ENCODE peak calls at places on chromosomes 5 and 9, in ten cellular contexts. D, Y, G, B, E, H, S, K, R and F are unnamed samples.
A peak's percentile ranks its signal among the peaks of the same experiment; 100 is the strongest.

GRCh38 chr9:135882011-135882410 is 25.3 kb downstream of the CAMSAP1 start:
- DNase-seq in D (no peak), Y (no peak), G (no peak), B (no peak), E (no peak), H (no peak), S (no peak), K (no peak), R (no peak), F (no peak)

GRCh38 chr9:91334053-91334452 is 27.7 kb downstream of the AUH start:
- DNase-seq in D (peak; percentile 6), Y (no peak), G (no peak), B (no peak), E (peak; percentile 1), H (no peak), S (no peak), K (no peak), R (peak; percentile 8), F (no peak)

GRCh38 chr5:38207343-38207742 is 51.0 kb upstream of the EGFLAM start:
- DNase-seq in D (no peak), Y (no peak), G (peak; percentile 11), B (no peak), E (no peak), H (no peak), S (no peak), K (no peak), R (peak; percentile 13), F (no peak)

GRCh38 chr9:69131682-69132081 is 42.4 kb upstream of the TJP2 start:
- DNase-seq in D (no peak), Y (no peak), G (peak; percentile 26), B (no peak), E (peak; percentile 82), H (no peak), S (no peak), K (no peak), R (peak; percentile 92), F (no peak)

GRCh38 chr9:20319641-20320337 is 302.5 kb downstream of the MLLT3 start:
- DNase-seq in D (peak; percentile 45), Y (no peak), G (peak; percentile 31), B (no peak), E (peak; percentile 26), H (no peak), S (peak; percentile 73), K (peak; percentile 14), R (peak; percentile 94), F (no peak)

GRCh38 chr9:136326061-136326776 is 1.1 kb upstream of the GPSM1 start:
- DNase-seq in D (no peak), Y (no peak), G (no peak), B (no peak), E (peak; percentile 49), H (peak; percentile 65), S (no peak), K (no peak), R (peak; percentile 79), F (no peak)

GRCh38 chr9:27365977-27366376 is 69.0 kb upstream of the EQTN start:
- DNase-seq in D (no peak), Y (no peak), G (no peak), B (no peak), E (peak; percentile 95), H (no peak), S (no peak), K (peak; percentile 20), R (peak; percentile 39), F (no peak)

GRCh38 chr9:33932078-33932807 is 115.3 kb downstream of the UBE2R2 start:
- DNase-seq in D (no peak), Y (no peak), G (no peak), B (no peak), E (no peak), H (no peak), S (no peak), K (no peak), R (no peak), F (no peak)

GRCh38 chr5:126359884-126360283 is 63.3 kb upstream of the GRAMD2B start:
- DNase-seq in D (no peak), Y (no peak), G (no peak), B (no peak), E (no peak), H (no peak), S (no peak), K (no peak), R (no peak), F (no peak)

GRCh38 chr5:53882637-53883036 is 322.2 kb downstream of the NDUFS4 start:
- DNase-seq in D (no peak), Y (no peak), G (no peak), B (no peak), E (no peak), H (no peak), S (no peak), K (no peak), R (peak; percentile 23), F (no peak)

GRCh38 chr9:107513464-107514092 is 24.0 kb upstream of the KLF4 start:
- DNase-seq in D (no peak), Y (no peak), G (no peak), B (no peak), E (no peak), H (no peak), S (peak; percentile 28), K (peak; percentile 23), R (no peak), F (no peak)

GRCh38 chr9:95511952-95512750 is 4.6 kb downstream of the PTCH1 start:
- DNase-seq in D (no peak), Y (no peak), G (no peak), B (no peak), E (no peak), H (peak; percentile 38), S (no peak), K (peak; percentile 64), R (peak; percentile 18), F (peak; percentile 62)

GRCh38 chr9:19460258-19460657 is 51.4 kb downstream of the ACER2 start:
- DNase-seq in D (no peak), Y (no peak), G (no peak), B (no peak), E (no peak), H (no peak), S (no peak), K (no peak), R (no peak), F (peak; percentile 52)

GRCh38 chr9:77166193-77166592 is 11.1 kb upstream of the VPS13A start:
- DNase-seq in D (no peak), Y (no peak), G (no peak), B (no peak), E (no peak), H (no peak), S (peak; percentile 3), K (no peak), R (no peak), F (no peak)

GRCh38 chr5:144142030-144142825 is 28.2 kb downstream of the YIPF5 start:
- DNase-seq in D (peak; percentile 47), Y (no peak), G (peak; percentile 60), B (no peak), E (peak; percentile 23), H (no peak), S (peak; percentile 50), K (peak; percentile 59), R (peak; percentile 62), F (no peak)

GRCh38 chr5:180523629-180524466 is 29.7 kb downstream of the CNOT6 start:
- DNase-seq in D (no peak), Y (no peak), G (no peak), B (no peak), E (no peak), H (no peak), S (no peak), K (no peak), R (peak; percentile 29), F (no peak)

GRCh38 chr9:91195372-91196012 is 166.2 kb downstream of the AUH start:
- DNase-seq in D (no peak), Y (no peak), G (no peak), B (no peak), E (no peak), H (no peak), S (no peak), K (no peak), R (no peak), F (no peak)

GRCh38 chr5:150153957-150154617 is 1.6 kb downstream of the PDGFRB start:
- DNase-seq in D (no peak), Y (no peak), G (peak; percentile 16), B (no peak), E (peak; percentile 64), H (no peak), S (no peak), K (peak; percentile 74), R (peak; percentile 86), F (no peak)

GRCh38 chr5:167839065-167839464 is 452.4 kb upstream of the WWC1 start:
- DNase-seq in D (no peak), Y (no peak), G (no peak), B (no peak), E (no peak), H (no peak), S (no peak), K (no peak), R (no peak), F (no peak)

GRCh38 chr5:149172261-149172660 is 31.0 kb downstream of the ABLIM3 start:
- DNase-seq in D (no peak), Y (no peak), G (no peak), B (no peak), E (peak; percentile 55), H (no peak), S (no peak), K (peak; percentile 10), R (peak; percentile 86), F (no peak)

GRCh38 chr9:73573235-73573634 is 421.6 kb downstream of the ANXA1 start:
- DNase-seq in D (no peak), Y (no peak), G (no peak), B (no peak), E (no peak), H (no peak), S (no peak), K (no peak), R (no peak), F (peak; percentile 64)

GRCh38 chr5:93883459-93883858 is 142.1 kb upstream of the POU5F2 start:
- DNase-seq in D (no peak), Y (no peak), G (no peak), B (no peak), E (no peak), H (peak; percentile 2), S (no peak), K (no peak), R (no peak), F (no peak)

GRCh38 chr5:139817970-139818369 is 22.4 kb downstream of the PSD2 start:
- DNase-seq in D (no peak), Y (no peak), G (no peak), B (no peak), E (no peak), H (no peak), S (no peak), K (no peak), R (no peak), F (no peak)